ENCODE peak calls at places on chromosomes 16 and 17, in five cellular contexts. N, I, Q, K and E are unnamed samples.

GRCh38 chr16:24820522-24820921 is 25.2 kb upstream of the SLC5A11 start:
- DNase-seq in Q (no peak), I (no peak), K (no peak), N (no peak), E (no peak)

GRCh38 chr16:67531247-67531646 is 2.6 kb downstream of the RIPOR1 start:
- DNase-seq in N (no peak), I (no peak), Q (peak), K (no peak), E (no peak)

GRCh38 chr17:40035162-40035559 is 19.0 kb downstream of the MED24 start:
- DNase-seq in I (no peak), Q (no peak), K (no peak), N (no peak), E (peak)

GRCh38 chr16:57984443-57985203 is 13.7 kb upstream of the CNGB1 start:
- DNase-seq in K (peak), N (peak), I (peak), Q (peak), E (peak)

GRCh38 chr16:49442805-49443204 is 69.2 kb downstream of the C16orf78 start:
- DNase-seq in I (no peak), Q (no peak), N (no peak), K (no peak), E (no peak)

GRCh38 chr16:3092501-3092991 is 6.5 kb downstream of the ZSCAN10 start:
- DNase-seq in Q (no peak), K (no peak), N (no peak), I (no peak), E (no peak)

GRCh38 chr16:57826706-57827625 is 24.7 kb upstream of the KIFC3 start:
- DNase-seq in N (no peak), I (no peak), K (no peak), Q (no peak), E (no peak)

GRCh38 chr17:1870592-1870991 is 40.8 kb downstream of the RPA1 start:
- DNase-seq in Q (no peak), I (no peak), N (no peak), K (no peak), E (no peak)

GRCh38 chr17:42683407-42684031 is 1.2 kb downstream of the CNTNAP1 start:
- DNase-seq in N (peak), I (no peak), Q (peak), K (no peak), E (no peak)

GRCh38 chr17:56798916-56799315 is 34.8 kb downstream of the C17orf67 start:
- DNase-seq in Q (no peak), I (no peak), N (no peak), K (no peak), E (no peak)

GRCh38 chr16:26118575-26118974 is 426.8 kb downstream of the HS3ST4 start:
- DNase-seq in I (no peak), K (no peak), Q (no peak), N (no peak), E (no peak)

GRCh38 chr17:10119203-10120112 is 78.9 kb downstream of the GAS7 start:
- DNase-seq in K (no peak), I (peak), Q (peak), N (no peak), E (no peak)

GRCh38 chr17:9381068-9381467 is 194.6 kb downstream of the STX8 start:
- DNase-seq in N (no peak), I (no peak), Q (no peak), K (no peak), E (no peak)

GRCh38 chr16:11824362-11824761 is 27.0 kb downstream of the RSL1D1 start:
- DNase-seq in I (no peak), K (no peak), N (no peak), Q (peak), E (peak)

GRCh38 chr16:80984124-80984892 is 22.4 kb downstream of the CMC2 start:
- DNase-seq in I (no peak), K (no peak), N (no peak), Q (no peak), E (no peak)

GRCh38 chr17:2436516-2436915 is 35.7 kb upstream of the MNT start:
- DNase-seq in N (no peak), Q (no peak), K (no peak), I (no peak), E (no peak)

GRCh38 chr16:3656491-3657468 is 2.3 kb downstream of the DNASE1 start:
- DNase-seq in Q (no peak), I (peak), N (peak), K (no peak), E (no peak)

GRCh38 chr16:87765776-87766484 is at the start of gene KLHDC4:
- DNase-seq in Q (peak), N (peak), K (peak), I (peak), E (peak)

GRCh38 chr17:82014432-82014831 is 8.2 kb downstream of the CENPX start:
- DNase-seq in N (no peak), Q (no peak), I (no peak), K (no peak), E (no peak)

GRCh38 chr16:28538733-28539596 is at the start of gene NUPR1:
- DNase-seq in Q (peak), N (peak), K (no peak), I (no peak), E (no peak)

GRCh38 chr16:88504489-88505404 is 51.7 kb downstream of the ZFPM1 start:
- DNase-seq in N (no peak), K (no peak), Q (no peak), I (no peak), E (no peak)

GRCh38 chr17:38796451-38796850 is 2.9 kb downstream of the PIP4K2B start:
- DNase-seq in Q (no peak), K (no peak), I (no peak), N (no peak), E (no peak)

GRCh38 chr16:16828913-16829398 is 450.0 kb downstream of the NPIPA7 start:
- DNase-seq in K (no peak), N (no peak), Q (no peak), I (no peak), E (no peak)

GRCh38 chr16:54180421-54181359 is 105.9 kb downstream of the IRX3 start:
- DNase-seq in N (no peak), I (no peak), Q (no peak), K (no peak), E (no peak)

GRCh38 chr17:14522795-14523387 is 222.0 kb downstream of the HS3ST3B1 start:
- DNase-seq in K (no peak), N (no peak), I (no peak), Q (no peak), E (no peak)

GRCh38 chr16:85384831-85385462 is 228.2 kb upstream of the GSE1 start:
- DNase-seq in N (no peak), Q (no peak), K (no peak), I (no peak), E (no peak)

GRCh38 chr17:6506679-6507231 is 49.6 kb downstream of the PITPNM3 start:
- DNase-seq in I (no peak), Q (peak), K (no peak), N (no peak), E (no peak)

GRCh38 chr17:43169561-43170139 is 1.4 kb upstream of the NBR1 start:
- DNase-seq in K (peak), Q (peak), N (peak), I (peak), E (peak)

GRCh38 chr17:75501378-75502071 is 13.8 kb downstream of the CASKIN2 start:
- DNase-seq in Q (no peak), N (no peak), I (no peak), K (no peak), E (no peak)

GRCh38 chr16:83539736-83540490 is 267.9 kb upstream of the HSBP1 start:
- DNase-seq in Q (no peak), I (no peak), K (no peak), N (no peak), E (no peak)

GRCh38 chr16:12415072-12415471 is 388.6 kb downstream of the CPPED1 start:
- DNase-seq in K (no peak), I (no peak), Q (no peak), N (no peak), E (no peak)

GRCh38 chr16:48133455-48134226 is 22.2 kb downstream of the ABCC12 start:
- DNase-seq in Q (no peak), N (no peak), K (no peak), I (no peak), E (no peak)